ENCODE peak calls at places on chromosomes 3 and 15, in four cellular contexts. I is K562, P is HepG2, T is GM12878. X is an unnamed sample.

GRCh38 chr15:91807122-91807521 is 46.4 kb upstream of the SLCO3A1 start:
- DNase-seq in T (no peak), P (no peak), I (no peak), X (no peak)

GRCh38 chr3:12816521-12817340 is 20.3 kb downstream of the CAND2 start:
- DNase-seq in P (no peak), T (no peak), I (no peak), X (no peak)

GRCh38 chr15:67873777-67874176 is 33.9 kb upstream of the RNU6-1 start:
- DNase-seq in P (no peak), I (no peak), T (no peak), X (no peak)

GRCh38 chr3:94011208-94011842 is 17.1 kb downstream of the STX19 start:
- DNase-seq in I (no peak), P (no peak), T (no peak), X (no peak)

GRCh38 chr3:41198526-41198925 is 779 bp upstream of the CTNNB1 start:
- DNase-seq in I (no peak), P (peak), T (no peak), X (no peak)

GRCh38 chr3:185716436-185717090 is 108.3 kb downstream of the IGF2BP2 start:
- DNase-seq in I (no peak), T (no peak), P (no peak), X (peak)

GRCh38 chr15:74311734-74312444 is 55.6 kb downstream of the CYP11A1 start:
- DNase-seq in T (no peak), I (peak), P (peak), X (peak)

GRCh38 chr3:140731440-140732119 is 53.7 kb downstream of the TRIM42 start:
- DNase-seq in T (no peak), P (no peak), I (no peak), X (no peak)

GRCh38 chr3:38011111-38011510 is 18.3 kb downstream of the PLCD1 start:
- DNase-seq in I (no peak), T (no peak), P (no peak), X (no peak)

GRCh38 chr3:187063286-187064081 is 75.8 kb downstream of the RPL39L start:
- DNase-seq in I (no peak), T (no peak), P (peak), X (peak)

GRCh38 chr15:66269326-66270090 is 16.0 kb upstream of the MEGF11 start:
- DNase-seq in I (peak), T (no peak), P (no peak), X (peak)

GRCh38 chr3:4693620-4694019 is 200.5 kb downstream of the ITPR1 start:
- DNase-seq in T (peak), I (no peak), P (no peak), X (no peak)

GRCh38 chr3:106206165-106206564 is 337.4 kb upstream of the CBLB start:
- DNase-seq in P (no peak), I (no peak), T (peak), X (peak)

GRCh38 chr15:52307847-52308246 is 12.2 kb upstream of the MYO5C start:
- DNase-seq in T (no peak), I (no peak), P (no peak), X (no peak)
- TF ChIP-seq CTCF in T (no peak), I (no peak), P (no peak), X (no peak)

GRCh38 chr3:179943097-179943880 is 93.4 kb downstream of the PEX5L start:
- DNase-seq in I (peak), P (no peak), T (no peak), X (no peak)
- TF ChIP-seq CREB1 in I (no peak), P (no peak), T (no peak), X (no peak)

DNA sequence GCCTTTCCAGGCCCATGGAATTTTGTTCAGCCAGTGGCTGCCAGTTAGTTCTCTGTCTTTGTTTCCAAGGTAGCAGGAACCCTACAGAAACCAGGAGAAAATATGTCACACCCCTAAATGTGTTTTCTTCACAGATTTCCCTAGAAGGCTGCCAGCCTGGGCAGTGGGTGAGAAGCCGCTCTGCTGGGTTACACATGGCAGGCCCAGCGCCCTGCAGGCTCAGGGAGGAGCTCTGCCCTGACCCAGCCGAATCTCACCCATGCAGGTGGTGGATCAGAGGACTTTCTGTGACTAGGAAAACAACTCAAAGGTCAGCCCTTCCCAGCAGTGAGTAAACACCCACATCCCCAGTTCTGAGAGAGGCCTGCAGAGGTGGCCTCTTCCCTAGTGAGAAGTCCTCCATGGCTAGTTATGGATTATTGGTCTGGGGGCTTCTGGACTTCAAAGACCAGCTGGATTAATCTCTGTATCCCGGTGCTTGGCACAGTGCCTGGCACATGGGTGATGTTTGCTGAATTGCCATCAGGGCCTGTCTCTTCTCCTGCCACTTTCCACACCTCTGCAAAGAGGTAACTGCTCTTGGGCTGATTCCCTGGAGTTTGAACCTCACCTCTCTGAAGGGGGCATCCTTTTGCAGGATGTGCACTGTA is 34.7 kb upstream of the BDH1 start:
- DNase-seq in I (no peak), P (peak), T (no peak), X (no peak)
- TF ChIP-seq REST in I (no peak), P (no peak), T (no peak), X (no peak)

DNA sequence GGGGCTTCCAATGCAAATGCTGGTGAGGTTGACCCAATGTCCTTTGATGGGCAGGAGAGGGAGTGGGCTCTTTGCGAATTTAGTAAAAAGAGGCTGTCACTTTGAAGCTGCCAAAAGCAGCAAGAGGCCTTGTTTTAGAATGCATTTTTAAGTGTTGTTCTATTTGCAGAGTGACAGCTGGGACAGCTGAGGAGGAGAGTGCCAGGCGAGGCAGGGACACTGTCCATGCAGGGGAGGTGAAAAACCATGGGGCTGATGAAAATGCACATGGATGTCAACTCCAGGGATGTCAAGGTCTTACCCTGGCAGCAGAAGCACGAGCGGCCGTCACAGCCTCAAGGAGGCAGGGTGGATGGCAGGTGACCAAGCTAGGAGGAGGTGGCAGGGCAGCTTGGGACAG is 279.8 kb downstream of the ADAMTS17 start:
- DNase-seq in T (no peak), P (no peak), I (no peak), X (no peak)
- TF ChIP-seq CTCF in T (no peak), P (no peak), I (no peak), X (no peak)

GRCh38 chr3:40118031-40118610 is 191.4 kb upstream of the EIF1B start:
- DNase-seq in T (no peak), I (no peak), P (no peak), X (no peak)

GRCh38 chr3:40124918-40125317 is 184.6 kb upstream of the EIF1B start:
- DNase-seq in P (no peak), T (no peak), I (no peak), X (no peak)

GRCh38 chr3:40116478-40117162 is 192.9 kb upstream of the EIF1B start:
- DNase-seq in P (no peak), I (no peak), T (no peak), X (no peak)

GRCh38 chr3:40120067-40120692 is 189.3 kb upstream of the EIF1B start:
- DNase-seq in T (no peak), I (no peak), P (no peak), X (no peak)

DNA sequence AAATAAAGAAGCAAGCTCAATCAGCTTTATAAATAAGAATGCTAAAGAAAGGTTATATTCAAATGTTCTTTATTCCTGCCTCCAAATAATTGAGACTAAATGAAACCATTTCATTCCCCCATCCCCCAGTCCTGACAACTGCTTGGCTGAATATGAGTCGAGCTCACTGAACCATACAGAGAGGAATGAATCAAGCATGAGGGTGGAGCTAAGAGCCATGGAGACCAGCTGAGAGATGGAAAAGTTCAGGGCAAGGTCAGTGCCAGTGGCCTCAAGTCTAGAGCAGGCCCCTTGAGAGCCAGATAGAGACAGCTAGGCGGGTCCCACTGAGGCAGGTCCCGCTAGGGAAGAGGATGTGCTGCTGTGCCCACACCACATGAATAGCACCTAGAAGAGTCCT is 188.7 kb upstream of the EIF1B start:
- DNase-seq in P (no peak), I (no peak), T (no peak), X (no peak)
- TF ChIP-seq CREB1 in P (no peak), I (no peak), T (no peak), X (no peak)

DNA sequence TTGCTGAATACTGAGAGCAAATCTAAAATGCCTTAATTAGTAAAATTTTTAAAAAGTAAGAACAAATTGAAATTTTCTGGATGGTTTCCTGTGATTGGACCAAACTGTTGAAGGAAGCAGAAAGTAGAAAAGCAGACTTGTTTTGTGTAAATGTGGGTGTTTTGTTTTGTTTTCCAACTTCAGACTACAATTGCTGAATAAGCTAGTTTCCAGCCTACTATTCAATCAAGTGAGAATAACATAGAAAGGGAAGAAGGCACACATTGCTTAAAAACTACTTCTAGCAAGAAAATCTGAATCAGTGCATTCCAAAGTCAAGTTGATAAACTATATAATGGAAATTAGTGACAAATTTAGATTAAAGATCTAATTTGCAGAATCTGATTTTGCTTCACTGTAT is 519.3 kb downstream of the NLGN1 start:
- DNase-seq in T (no peak), I (no peak), P (no peak), X (no peak)
- TF ChIP-seq REST in T (no peak), I (no peak), P (no peak), X (no peak)

DNA sequence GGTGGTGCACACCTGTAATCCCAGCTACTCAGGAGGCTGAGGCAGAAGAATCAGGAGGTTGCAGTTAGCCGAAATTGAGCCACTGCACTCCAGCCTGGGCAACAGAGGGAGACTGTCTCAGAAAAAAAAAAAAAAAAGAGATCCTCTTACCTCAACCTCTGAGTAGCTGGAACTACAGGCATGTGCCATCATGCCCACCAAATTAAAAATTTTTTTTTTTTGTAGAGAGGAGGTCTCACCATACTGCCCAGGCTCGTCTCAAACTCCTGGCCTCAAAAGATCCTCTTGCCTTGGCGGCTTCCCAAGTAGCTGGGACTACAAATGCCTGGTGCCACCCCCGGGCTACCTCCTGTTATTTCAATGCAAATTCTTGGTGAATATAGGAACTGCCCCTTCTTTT is 1.5 kb downstream of the UMPS start:
- DNase-seq in I (no peak), P (no peak), T (no peak), X (no peak)
- TF ChIP-seq CTCF in I (no peak), P (no peak), T (no peak), X (no peak)

GRCh38 chr15:64478863-64479262 is 18.5 kb downstream of the ZNF609 start:
- DNase-seq in T (no peak), P (peak), I (no peak), X (no peak)
- TF ChIP-seq CREB1 in T (no peak), P (no peak), I (no peak), X (no peak)

GRCh38 chr15:88382482-88382983 is 84.7 kb downstream of the MRPL46 start:
- DNase-seq in I (no peak), P (no peak), T (no peak), X (no peak)
- TF ChIP-seq REST in I (no peak), P (no peak), T (no peak), X (no peak)